ENCODE peak calls at places on chromosomes 3 and 15, in seven cellular contexts. A is cardiac muscle cell; T is activated CD8-positive, alpha-beta memory T cell treated with anti-CD3 and anti-CD28 coated beads for 48 hours; P is T-helper 1 cell; E is SW480; B is globus pallidus; I is NCI-H1092. S is an unnamed sample.

GRCh38 chr15:57320543-57321220 is 55.6 kb upstream of the CGNL1 start:
- DNase-seq in A (no peak), T (no peak), P (no peak), E (no peak), B (no peak), I (no peak), S (no peak)

GRCh38 chr3:37872413-37873160 is 10.9 kb downstream of the CTDSPL start:
- DNase-seq in A (no peak), T (no peak), P (no peak), E (no peak), B (no peak), I (no peak), S (no peak)

GRCh38 chr3:106249159-106249558 is 380.3 kb upstream of the CBLB start:
- DNase-seq in A (no peak), T (no peak), P (no peak), E (no peak), B (no peak), I (no peak), S (no peak)

GRCh38 chr3:43894176-43895049 is 203.7 kb downstream of the ABHD5 start:
- DNase-seq in A (peak), T (no peak), P (no peak), E (peak), B (peak), I (peak), S (peak)

GRCh38 chr3:26236991-26237682 is 385.4 kb upstream of the LRRC3B start:
- DNase-seq in A (no peak), T (no peak), P (no peak), E (no peak), B (no peak), I (no peak), S (no peak)

GRCh38 chr3:101868534-101869464 is 19.5 kb downstream of the NFKBIZ start:
- DNase-seq in A (no peak), T (no peak), P (no peak), E (no peak), B (no peak), I (no peak), S (no peak)

GRCh38 chr15:45855210-45855906 is 220.5 kb downstream of the SQOR start:
- DNase-seq in A (no peak), T (no peak), P (no peak), E (no peak), B (no peak), I (peak), S (no peak)

GRCh38 chr3:56076746-56077145 is 391.5 kb downstream of the ERC2 start:
- DNase-seq in A (no peak), T (no peak), P (no peak), E (no peak), B (no peak), I (no peak), S (no peak)

GRCh38 chr3:87260270-87260669 is 16.1 kb downstream of the POU1F1 start:
- DNase-seq in A (peak), T (no peak), P (peak), E (peak), B (peak), I (peak), S (no peak)

GRCh38 chr15:56243774-56244236 is at the start of gene RFX7:
- DNase-seq in A (peak), T (peak), P (peak), E (peak), B (peak), I (peak), S (no peak)

GRCh38 chr3:194212869-194213320 is 76.9 kb downstream of the HES1 start:
- DNase-seq in A (peak), T (no peak), P (no peak), E (peak), B (no peak), I (no peak), S (peak)

GRCh38 chr3:126540342-126540849 is 16.4 kb downstream of the CHST13 start:
- DNase-seq in A (no peak), T (no peak), P (no peak), E (peak), B (peak), I (no peak), S (no peak)

GRCh38 chr3:66121288-66121687 is 82.6 kb upstream of the MAGI1 start:
- DNase-seq in A (no peak), T (no peak), P (no peak), E (no peak), B (no peak), I (no peak), S (no peak)

GRCh38 chr3:27596334-27596841 is 112.2 kb upstream of the SLC4A7 start:
- DNase-seq in A (no peak), T (no peak), P (no peak), E (no peak), B (peak), I (no peak), S (no peak)

GRCh38 chr3:127902486-127902885 is 12.5 kb upstream of the KBTBD12 start:
- DNase-seq in A (no peak), T (no peak), P (no peak), E (no peak), B (no peak), I (no peak), S (no peak)

GRCh38 chr3:79886204-79886603 is 118.4 kb upstream of the ROBO1 start:
- DNase-seq in A (peak), T (no peak), P (no peak), E (no peak), B (no peak), I (no peak), S (no peak)

GRCh38 chr3:13009132-13009945 is 63.9 kb downstream of the IQSEC1 start:
- DNase-seq in A (no peak), T (no peak), P (peak), E (peak), B (no peak), I (no peak), S (no peak)

GRCh38 chr3:37909067-37909911 is 47.6 kb downstream of the CTDSPL start:
- DNase-seq in A (no peak), T (no peak), P (no peak), E (peak), B (peak), I (no peak), S (no peak)

GRCh38 chr15:31510003-31510402 is 183.4 kb downstream of the KLF13 start:
- DNase-seq in A (no peak), T (no peak), P (no peak), E (no peak), B (no peak), I (peak), S (no peak)

GRCh38 chr3:64623125-64623524 is 64.7 kb downstream of the ADAMTS9 start:
- DNase-seq in A (no peak), T (no peak), P (no peak), E (no peak), B (no peak), I (no peak), S (no peak)